ENCODE peak calls at places on chromosomes 7 and 10, in nine cellular contexts. F, B, G, N, J, R, U, H and O are unnamed samples. For H3K4me1, the result is how much of the 10 kb centered on the place peaks cover.

GRCh38 chr10:112490543-112490942 is 43.5 kb downstream of the VTI1A start:
- DNase-seq in F (no peak), B (no peak), G (no peak), N (no peak), J (peak), R (peak), U (peak), H (no peak), O (no peak)

GRCh38 chr7:2104107-2104710 is 128.5 kb downstream of the MAD1L1 start:
- DNase-seq in F (no peak), B (peak), G (peak), N (peak), J (peak), R (peak), U (peak), H (peak), O (peak)

GRCh38 chr7:27163776-27164380 is 1.5 kb downstream of the HOXA9 start:
- DNase-seq in F (no peak), B (no peak), G (peak), N (no peak), J (no peak), R (no peak), U (no peak), H (no peak), O (no peak)

GRCh38 chr10:576130-576465 is 113.4 kb downstream of the DIP2C start:
- DNase-seq in F (no peak), B (no peak), G (no peak), N (no peak), J (peak), R (no peak), U (no peak), H (no peak), O (peak)

GRCh38 chr10:62063795-62064472 is 162.4 kb downstream of the ARID5B start:
- DNase-seq in F (no peak), B (no peak), G (no peak), N (no peak), J (peak), R (no peak), U (no peak), H (no peak), O (peak)

GRCh38 chr10:77493851-77494788 is 143.5 kb downstream of the KCNMA1 start:
- DNase-seq in F (no peak), B (peak), G (no peak), N (peak), J (peak), R (peak), U (no peak), H (no peak), O (no peak)

GRCh38 chr10:84177541-84178386 is 4.2 kb downstream of the GPR15LG start:
- DNase-seq in F (no peak), B (no peak), G (no peak), N (no peak), J (no peak), R (peak), U (no peak), H (no peak), O (peak)

GRCh38 chr10:68247931-68248330 is 16.0 kb upstream of the ATOH7 start:
- DNase-seq in F (no peak), B (no peak), G (no peak), N (no peak), J (no peak), R (no peak), U (no peak), H (no peak), O (no peak)

GRCh38 chr7:90769036-90769435 is 172.9 kb downstream of the CDK14 start:
- DNase-seq in F (no peak), B (no peak), G (no peak), N (no peak), J (no peak), R (no peak), U (no peak), H (no peak), O (no peak)

GRCh38 chr10:103926722-103927319 is 8.8 kb upstream of the STN1 start:
- DNase-seq in F (no peak), B (no peak), G (no peak), N (no peak), J (no peak), R (no peak), U (no peak), H (no peak), O (no peak)

GRCh38 chr10:62992145-62992721 is 140.9 kb upstream of the NRBF2 start:
- DNase-seq in F (no peak), B (no peak), G (no peak), N (no peak), J (peak), R (no peak), U (no peak), H (no peak), O (no peak)

GRCh38 chr10:78316451-78316931 is 282.8 kb downstream of the RPS24 start:
- DNase-seq in F (no peak), B (no peak), G (no peak), N (no peak), J (peak), R (peak), U (peak), H (peak), O (peak)

GRCh38 chr7:28465697-28466096 is 53.4 kb downstream of the CREB5 start:
- DNase-seq in F (no peak), B (no peak), G (no peak), N (no peak), J (no peak), R (no peak), U (no peak), H (no peak), O (no peak)

GRCh38 chr10:47268696-47269095 is 31.3 kb upstream of the GDF10 start:
- DNase-seq in F (no peak), B (no peak), G (no peak), N (no peak), J (no peak), R (peak), U (no peak), H (no peak), O (no peak)

GRCh38 chr7:36287371-36288241 is 102.1 kb upstream of the ANLN start:
- DNase-seq in F (no peak), B (no peak), G (no peak), N (no peak), J (no peak), R (peak), U (no peak), H (peak), O (no peak)

GRCh38 chr10:130360826-130361311 is 224.7 kb downstream of the GLRX3 start:
- DNase-seq in F (no peak), B (no peak), G (no peak), N (no peak), J (no peak), R (no peak), U (no peak), H (no peak), O (no peak)

GRCh38 chr10:62433901-62434300 is 59.7 kb downstream of the ZNF365 start:
- DNase-seq in F (no peak), B (no peak), G (no peak), N (no peak), J (no peak), R (no peak), U (no peak), H (no peak), O (no peak)

GRCh38 chr10:20970708-20971107 is 73.6 kb upstream of the NEBL start:
- DNase-seq in F (no peak), B (no peak), G (no peak), N (no peak), J (no peak), R (no peak), U (no peak), H (no peak), O (no peak)

GRCh38 chr7:405489-406211 is 114.0 kb downstream of the PDGFA start:
- DNase-seq in F (no peak), B (peak), G (peak), N (no peak), J (no peak), R (peak), U (no peak), H (no peak), O (no peak)

GRCh38 chr7:30848121-30848855 is 63.4 kb upstream of the AQP1 start:
- DNase-seq in F (no peak), B (no peak), G (no peak), N (no peak), J (no peak), R (no peak), U (no peak), H (no peak), O (no peak)

GRCh38 chr10:22821501-22821900 is 106.4 kb upstream of the ARMC3 start:
- DNase-seq in F (no peak), B (no peak), G (no peak), N (no peak), J (peak), R (no peak), U (no peak), H (no peak), O (no peak)

GRCh38 chr10:17174626-17175025 is 26.8 kb downstream of the TRDMT1 start:
- DNase-seq in F (no peak), B (no peak), G (no peak), N (no peak), J (no peak), R (no peak), U (no peak), H (no peak), O (no peak)

GRCh38 chr10:128864554-128865300 is 602.3 kb upstream of the MGMT start:
- DNase-seq in F (no peak), B (no peak), G (no peak), N (no peak), J (no peak), R (no peak), U (peak), H (no peak), O (no peak)

GRCh38 chr10:1549591-1550290 is 187.6 kb downstream of the ADARB2 start:
- DNase-seq in F (no peak), B (no peak), G (peak), N (no peak), J (no peak), R (no peak), U (no peak), H (no peak), O (no peak)

GRCh38 chr7:103129702-103130557 is 19.0 kb downstream of the NAPEPLD start:
- DNase-seq in F (no peak), B (no peak), G (no peak), N (no peak), J (no peak), R (no peak), U (no peak), H (no peak), O (no peak)

GRCh38 chr7:73728551-73728950 is 9.1 kb upstream of the STX1A start:
- DNase-seq in F (no peak), B (no peak), G (no peak), N (no peak), J (no peak), R (no peak), U (no peak), H (no peak), O (no peak)

GRCh38 chr10:36053271-36053670 is 411.2 kb upstream of the FZD8 start:
- DNase-seq in F (no peak), B (no peak), G (no peak), N (no peak), J (no peak), R (no peak), U (no peak), H (no peak), O (no peak)
- H3K27ac ChIP-seq in F (no peak), B (no peak), G (no peak), N (no peak), J (no peak), R (no peak), U (no peak), H (no peak), O (no peak)

GRCh38 chr10:100340948-100341847 is 5.8 kb upstream of the SCD start:
- DNase-seq in F (no peak), B (no peak), G (no peak), N (no peak), J (no peak), R (peak), U (no peak), H (no peak), O (peak)

GRCh38 chr10:100341953-100342626 is 4.9 kb upstream of the SCD start:
- DNase-seq in F (no peak), B (peak), G (no peak), N (peak), J (peak), R (peak), U (no peak), H (peak), O (peak)

GRCh38 chr10:100334762-100335161 is 4.7 kb upstream of the PKD2L1 start:
- DNase-seq in F (no peak), B (no peak), G (no peak), N (no peak), J (no peak), R (no peak), U (peak), H (no peak), O (no peak)

GRCh38 chr10:100339236-100339635 is 7.8 kb upstream of the SCD start:
- DNase-seq in F (no peak), B (no peak), G (no peak), N (no peak), J (no peak), R (no peak), U (no peak), H (no peak), O (no peak)

GRCh38 chr10:100338434-100339036 is 8.5 kb upstream of the SCD start:
- DNase-seq in F (no peak), B (peak), G (peak), N (peak), J (peak), R (peak), U (peak), H (peak), O (peak)
- H3K4me1 ChIP-seq in F (under half), B (under half), G (under half), N (under half), J (under half), R (under half), U (under half), H (under half), O (under half)

DNA sequence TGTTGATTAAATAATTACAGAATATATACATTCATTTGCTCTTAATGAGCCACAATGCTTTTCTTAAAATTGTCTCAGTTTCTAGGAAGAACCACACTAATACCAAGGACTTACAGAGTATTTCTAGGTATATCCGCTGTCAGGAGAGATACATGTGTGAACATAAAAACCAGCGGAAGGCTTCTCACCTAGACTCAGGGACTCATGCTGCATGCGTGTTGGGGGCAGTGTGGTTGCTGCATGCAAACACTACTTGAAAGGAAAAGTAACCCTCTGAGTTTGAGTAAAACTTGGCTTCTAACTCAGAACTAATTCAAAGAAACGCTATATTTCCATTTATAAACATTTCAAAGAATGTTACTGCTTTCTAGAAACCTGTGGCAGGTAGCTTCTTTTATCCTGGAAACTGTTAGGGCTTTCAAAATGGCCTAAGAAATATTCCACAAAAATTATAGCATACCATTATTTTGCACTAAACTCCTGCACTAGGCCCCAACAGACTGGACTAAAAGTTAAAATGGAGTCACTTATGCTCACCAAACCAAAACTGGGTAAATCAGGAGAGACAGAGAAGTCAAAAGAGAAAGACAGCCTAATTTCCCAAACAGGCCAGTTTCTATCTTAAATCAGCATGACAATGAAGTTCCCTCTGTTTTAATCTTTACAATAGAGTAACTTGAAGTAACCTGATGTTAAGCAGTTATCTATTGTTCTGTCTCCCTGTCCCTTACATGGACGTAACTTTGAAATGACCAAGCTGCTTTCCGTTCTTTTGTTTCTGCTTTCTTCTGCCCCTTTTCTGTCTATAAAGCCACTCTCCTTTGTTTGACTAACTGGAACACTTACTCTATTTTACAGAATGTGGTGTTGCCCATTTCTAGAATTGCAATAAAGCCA is 95.2 kb upstream of the FAM133B start:
- DNase-seq in F (no peak), B (no peak), G (no peak), N (no peak), J (no peak), R (no peak), U (no peak), H (no peak), O (peak)
- H3K27ac ChIP-seq in F (no peak), B (no peak), G (no peak), N (no peak), J (no peak), R (no peak), U (no peak), H (no peak), O (no peak)

DNA sequence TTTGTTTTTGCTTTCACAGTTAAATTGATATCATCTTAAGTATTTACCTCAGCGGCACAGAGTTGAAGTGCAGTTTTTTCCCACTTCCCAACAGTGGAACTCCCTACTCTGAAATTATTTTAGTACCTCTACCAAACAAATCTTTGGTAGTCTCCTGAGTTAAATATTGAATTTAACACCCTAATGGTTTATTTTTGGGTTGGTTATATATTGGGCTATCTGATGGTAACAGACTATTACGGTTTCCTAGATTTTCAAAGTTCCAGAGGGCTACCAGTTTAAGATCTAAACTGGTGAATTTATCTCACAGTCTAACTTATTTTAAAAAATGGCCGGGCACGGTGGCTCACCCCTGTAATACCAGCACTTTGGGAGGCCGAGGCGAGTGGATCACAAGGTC is 1.3 kb downstream of the ZNF277 start:
- DNase-seq in F (no peak), B (no peak), G (no peak), N (no peak), J (no peak), R (no peak), U (no peak), H (no peak), O (no peak)
- H3K4me1 ChIP-seq in F (under half), B (under half), G (under half), N (under half), J (under half), R (under half), U (under half), H (under half), O (under half)

GRCh38 chr7:42106562-42106961 is 130.4 kb downstream of the GLI3 start:
- DNase-seq in F (no peak), B (no peak), G (no peak), N (no peak), J (peak), R (no peak), U (no peak), H (no peak), O (no peak)

GRCh38 chr7:42107484-42107883 is 129.5 kb downstream of the GLI3 start:
- DNase-seq in F (no peak), B (peak), G (no peak), N (no peak), J (peak), R (peak), U (peak), H (no peak), O (no peak)

GRCh38 chr7:42104694-42105093 is 132.3 kb downstream of the GLI3 start:
- DNase-seq in F (no peak), B (no peak), G (no peak), N (no peak), J (no peak), R (no peak), U (no peak), H (no peak), O (no peak)

GRCh38 chr7:42104231-42104630 is 132.8 kb downstream of the GLI3 start:
- DNase-seq in F (no peak), B (no peak), G (no peak), N (no peak), J (no peak), R (no peak), U (no peak), H (no peak), O (no peak)

DNA sequence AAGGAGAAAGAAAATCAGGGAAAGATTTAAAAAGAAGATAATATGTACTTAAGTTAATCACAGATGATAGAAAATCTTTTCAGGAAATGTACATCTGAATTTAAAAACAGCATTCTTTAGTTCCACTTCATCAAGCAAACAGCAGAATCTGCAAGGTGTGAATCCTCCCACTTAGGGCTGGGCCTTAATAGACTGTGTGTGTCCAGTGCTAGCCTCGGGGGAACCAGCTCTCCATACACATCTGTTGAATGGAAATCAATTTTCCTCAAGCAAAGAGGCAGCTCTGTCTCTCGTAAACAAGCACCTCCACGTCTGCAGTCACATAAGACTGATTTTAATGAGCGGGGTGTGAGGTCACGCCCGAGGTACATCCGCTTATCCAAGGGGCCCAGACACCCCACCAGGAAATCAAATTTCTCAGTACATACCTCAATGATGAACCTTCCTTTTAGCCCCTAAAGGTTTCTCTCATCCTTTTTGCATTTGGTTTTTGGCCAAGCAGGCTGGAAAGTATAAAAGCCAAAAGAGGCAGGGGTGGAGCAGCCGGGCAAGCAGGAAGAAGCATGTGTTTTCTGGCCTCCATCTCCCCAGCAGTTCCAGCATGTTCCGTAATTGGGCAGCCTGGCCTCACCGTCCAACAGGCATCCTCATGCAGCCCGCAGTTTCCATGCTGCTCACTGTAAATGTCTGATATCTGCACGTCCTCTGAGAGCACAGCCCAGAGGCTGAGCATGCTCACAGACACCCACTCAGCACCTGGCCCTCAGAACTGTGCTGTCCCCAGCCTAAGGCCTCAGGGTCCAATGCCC is 131.3 kb downstream of the GLI3 start:
- DNase-seq in F (no peak), B (no peak), G (no peak), N (no peak), J (no peak), R (no peak), U (no peak), H (no peak), O (no peak)
- H3K27ac ChIP-seq in F (peak), B (no peak), G (no peak), N (no peak), J (peak), R (no peak), U (no peak), H (no peak), O (no peak)